ENCODE peak calls at places on chromosomes 12 and 14, in four cellular contexts. V, I, L and R are unnamed samples.
A peak's percentile ranks its signal among the peaks of the same experiment; 100 is the strongest.

GRCh38 chr14:54555651-54556050 is 11.3 kb upstream of the SAMD4A start:
- DNase-seq in V (no peak), I (no peak), L (no peak), R (no peak)

GRCh38 chr12:2113080-2113479 is 60.3 kb downstream of the CACNA1C start:
- DNase-seq in V (no peak), I (no peak), L (no peak), R (no peak)

GRCh38 chr14:105492051-105492965 is 1.3 kb downstream of the TEDC1 start:
- DNase-seq in V (no peak), I (no peak), L (no peak), R (no peak)

GRCh38 chr14:99644723-99645544 is at the start of gene HHIPL1:
- DNase-seq in V (no peak), I (no peak), L (peak; percentile 33), R (no peak)

GRCh38 chr12:63400746-63401145 is 249.7 kb upstream of the AVPR1A start:
- DNase-seq in V (no peak), I (no peak), L (peak; percentile 3), R (peak; percentile 50)

GRCh38 chr12:120267736-120268135 is 2.2 kb upstream of the PXN start:
- DNase-seq in V (no peak), I (no peak), L (no peak), R (no peak)

GRCh38 chr12:102034346-102034745 is 27.4 kb downstream of the WASHC3 start:
- DNase-seq in V (no peak), I (no peak), L (no peak), R (no peak)

GRCh38 chr14:102182190-102182589 is 42.5 kb downstream of the WDR20 start:
- DNase-seq in V (peak; percentile 45), I (no peak), L (peak; percentile 47), R (peak; percentile 16)

GRCh38 chr12:118136559-118137003 is 657 bp downstream of the PEBP1 start:
- DNase-seq in V (peak; percentile 78), I (no peak), L (peak; percentile 38), R (no peak)

GRCh38 chr12:47896633-47897032 is 8.2 kb downstream of the VDR start:
- DNase-seq in V (no peak), I (no peak), L (no peak), R (no peak)

GRCh38 chr12:122980192-122981035 is at the start of gene ARL6IP4:
- DNase-seq in V (peak; percentile 88), I (no peak), L (peak; percentile 61), R (no peak)

GRCh38 chr12:108801736-108802665 is 55.4 kb downstream of the SSH1 start:
- DNase-seq in V (no peak), I (peak; percentile 67), L (peak; percentile 84), R (peak; percentile 65)

GRCh38 chr14:37019488-37019887 is 152.9 kb downstream of the SLC25A21 start:
- DNase-seq in V (peak; percentile 85), I (no peak), L (no peak), R (no peak)

GRCh38 chr14:105205718-105206208 is 24.7 kb upstream of the NUDT14 start:
- DNase-seq in V (no peak), I (no peak), L (no peak), R (no peak)

GRCh38 chr14:43877351-43877900 is 629.7 kb downstream of the FSCB start:
- DNase-seq in V (no peak), I (no peak), L (no peak), R (no peak)
- H3K4me3 ChIP-seq in V (no peak overlapping the region), I (no peak overlapping the region), L (no peak overlapping the region), R (no peak overlapping the region)

GRCh38 chr12:125860672-125861288 is 795.5 kb downstream of the AACS start:
- DNase-seq in V (no peak), I (no peak), L (no peak), R (no peak)
- H3K4me3 ChIP-seq in V (no peak overlapping the region), I (no peak overlapping the region), L (no peak overlapping the region), R (no peak overlapping the region)

DNA sequence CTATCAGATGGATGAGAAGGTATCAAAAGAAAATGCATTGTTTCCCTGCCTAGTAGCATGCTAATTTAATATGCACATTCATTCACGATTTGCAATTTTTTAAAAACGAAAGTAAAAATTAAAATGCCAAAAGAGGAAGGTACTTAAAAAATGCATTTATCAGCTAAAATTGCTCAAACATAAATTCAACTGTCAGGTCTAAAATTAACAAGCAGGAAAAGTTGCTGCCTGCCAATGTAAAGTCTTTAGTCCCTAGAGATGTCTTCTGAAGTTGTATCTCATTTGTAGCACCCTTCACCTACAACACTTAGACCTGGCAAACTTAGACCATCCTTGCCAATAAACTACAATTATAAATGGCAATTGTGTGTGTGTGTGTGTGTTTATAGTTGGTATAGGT is 7.8 kb downstream of the ATF7 start:
- DNase-seq in V (peak; percentile 95), I (no peak), L (no peak), R (no peak)
- H3K4me3 ChIP-seq in V (peak overlapping the region; percentile 56), I (no peak overlapping the region), L (peak overlapping the region; percentile 13), R (no peak overlapping the region)

GRCh38 chr14:89621009-89621421 is 204.0 kb upstream of the FOXN3 start:
- DNase-seq in V (no peak), I (no peak), L (no peak), R (no peak)

GRCh38 chr14:89621791-89622638 is 205.0 kb upstream of the FOXN3 start:
- DNase-seq in V (no peak), I (no peak), L (no peak), R (no peak)

GRCh38 chr14:89619616-89620273 is 202.7 kb upstream of the FOXN3 start:
- DNase-seq in V (no peak), I (no peak), L (no peak), R (no peak)

GRCh38 chr14:89618821-89619551 is 202.0 kb upstream of the FOXN3 start:
- DNase-seq in V (peak; percentile 82), I (no peak), L (peak; percentile 69), R (no peak)

GRCh38 chr14:89620436-89620835 is 203.4 kb upstream of the FOXN3 start:
- DNase-seq in V (no peak), I (no peak), L (no peak), R (no peak)
- H3K4me3 ChIP-seq in V (no peak overlapping the region), I (no peak overlapping the region), L (no peak overlapping the region), R (no peak overlapping the region)

GRCh38 chr12:89707623-89707991 is 1.0 kb downstream of the ATP2B1 start:
- DNase-seq in V (no peak), I (no peak), L (no peak), R (no peak)

GRCh38 chr12:89709157-89709993 is 737 bp upstream of the ATP2B1 start:
- DNase-seq in V (peak; percentile 99), I (peak; percentile 90), L (peak; percentile 99), R (peak; percentile 93)

GRCh38 chr12:89707992-89708792 is 446 bp downstream of the ATP2B1 start:
- DNase-seq in V (peak; percentile 56), I (no peak), L (no peak), R (no peak)

GRCh38 chr12:89709994-89710872 is 1.6 kb upstream of the ATP2B1 start:
- DNase-seq in V (peak; percentile 50), I (no peak), L (no peak), R (no peak)

GRCh38 chr12:89708793-89709156 is at the start of gene ATP2B1:
- DNase-seq in V (peak; percentile 91), I (no peak), L (peak; percentile 86), R (no peak)
- H3K4me3 ChIP-seq in V (peak within 1 kb of the TSS; percentile 78), I (peak within 1 kb of the TSS; percentile 85), L (peak within 1 kb of the TSS; percentile 94), R (peak within 1 kb of the TSS; percentile 88)

GRCh38 chr12:52049688-52050087 is 1.6 kb upstream of the NR4A1 start:
- DNase-seq in V (no peak), I (no peak), L (no peak), R (no peak)
- H3K4me3 ChIP-seq in V (no peak overlapping the region), I (no peak overlapping the region), L (no peak overlapping the region), R (no peak overlapping the region)

GRCh38 chr12:103958621-103959020 is 7.1 kb upstream of the TDG start:
- DNase-seq in V (no peak), I (no peak), L (no peak), R (no peak)

GRCh38 chr12:103960567-103961227 is 5.0 kb upstream of the TDG start:
- DNase-seq in V (peak; percentile 58), I (no peak), L (no peak), R (no peak)

GRCh38 chr12:103956515-103957027 is 9.1 kb upstream of the TDG start:
- DNase-seq in V (peak; percentile 54), I (no peak), L (no peak), R (no peak)

GRCh38 chr12:103955811-103956514 is 9.7 kb upstream of the TDG start:
- DNase-seq in V (peak; percentile 70), I (no peak), L (no peak), R (no peak)

GRCh38 chr12:103957865-103958388 is 7.7 kb upstream of the TDG start:
- DNase-seq in V (no peak), I (no peak), L (no peak), R (no peak)
- H3K4me3 ChIP-seq in V (peak overlapping the region; percentile 96), I (peak overlapping the region; percentile 62), L (no peak overlapping the region), R (peak overlapping the region; percentile 97)